ENCODE peak calls at places on chromosomes 4 and X, in eight cellular contexts. One of them, this sample, is unnamed.

GRCh38 chr4:184746532-184746870 is 12.6 kb upstream of the CENPU start:
- DNase-seq in transverse colon: no peak
- DNase-seq in tibial nerve: peak; percentile 78
- DNase-seq in vagina: no peak
- DNase-seq in HCT116: no peak
- DNase-seq in HepG2: no peak
- DNase-seq in lower leg skin: no peak
- DNase-seq in NB4: no peak
- DNase-seq in this sample: peak; percentile 63

GRCh38 chr4:5751073-5751917 is 40.3 kb downstream of the EVC start:
- DNase-seq in transverse colon: no peak
- DNase-seq in tibial nerve: no peak
- DNase-seq in vagina: no peak
- DNase-seq in HCT116: no peak
- DNase-seq in HepG2: no peak
- DNase-seq in lower leg skin: peak; percentile 62
- DNase-seq in NB4: no peak
- DNase-seq in this sample: no peak

GRCh38 chr4:16827045-16827444 is 71.4 kb downstream of the LDB2 start:
- DNase-seq in transverse colon: no peak
- DNase-seq in tibial nerve: no peak
- DNase-seq in vagina: no peak
- DNase-seq in HCT116: no peak
- DNase-seq in HepG2: no peak
- DNase-seq in lower leg skin: no peak
- DNase-seq in NB4: no peak
- DNase-seq in this sample: no peak

GRCh38 chr4:121692261-121692660 is 4.5 kb downstream of the ANXA5 start:
- DNase-seq in transverse colon: no peak
- DNase-seq in tibial nerve: no peak
- DNase-seq in vagina: no peak
- DNase-seq in HCT116: no peak
- DNase-seq in HepG2: no peak
- DNase-seq in lower leg skin: no peak
- DNase-seq in NB4: no peak
- DNase-seq in this sample: no peak

GRCh38 chrX:74449937-74450330 is 28.6 kb downstream of the SLC16A2 start:
- DNase-seq in transverse colon: no peak
- DNase-seq in tibial nerve: no peak
- DNase-seq in vagina: no peak
- DNase-seq in HCT116: no peak
- DNase-seq in HepG2: no peak
- DNase-seq in lower leg skin: no peak
- DNase-seq in NB4: no peak
- DNase-seq in this sample: no peak

GRCh38 chr4:108213308-108213707 is 44.6 kb upstream of the LEF1 start:
- DNase-seq in transverse colon: no peak
- DNase-seq in tibial nerve: no peak
- DNase-seq in vagina: no peak
- DNase-seq in HCT116: no peak
- DNase-seq in HepG2: no peak
- DNase-seq in lower leg skin: no peak
- DNase-seq in NB4: no peak
- DNase-seq in this sample: no peak

GRCh38 chr4:142129931-142130330 is 493.5 kb downstream of the IL15 start:
- DNase-seq in transverse colon: no peak
- DNase-seq in tibial nerve: no peak
- DNase-seq in vagina: no peak
- DNase-seq in HCT116: no peak
- DNase-seq in HepG2: no peak
- DNase-seq in lower leg skin: no peak
- DNase-seq in NB4: no peak
- DNase-seq in this sample: no peak

GRCh38 chrX:13797512-13797911 is 19.4 kb downstream of the GPM6B start:
- DNase-seq in transverse colon: no peak
- DNase-seq in tibial nerve: no peak
- DNase-seq in vagina: no peak
- DNase-seq in HCT116: no peak
- DNase-seq in HepG2: no peak
- DNase-seq in lower leg skin: no peak
- DNase-seq in NB4: no peak
- DNase-seq in this sample: no peak

GRCh38 chr4:76616526-76616925 is 181.5 kb downstream of the SHROOM3 start:
- DNase-seq in transverse colon: no peak
- DNase-seq in tibial nerve: no peak
- DNase-seq in vagina: no peak
- DNase-seq in HCT116: no peak
- DNase-seq in HepG2: no peak
- DNase-seq in lower leg skin: no peak
- DNase-seq in NB4: no peak
- DNase-seq in this sample: no peak

GRCh38 chr4:138802499-138802898 is 213.1 kb upstream of the NOCT start:
- DNase-seq in transverse colon: no peak
- DNase-seq in tibial nerve: no peak
- DNase-seq in vagina: no peak
- DNase-seq in HCT116: no peak
- DNase-seq in HepG2: no peak
- DNase-seq in lower leg skin: no peak
- DNase-seq in NB4: no peak
- DNase-seq in this sample: no peak

GRCh38 chrX:68830486-68831404 is 1.9 kb downstream of the EFNB1 start:
- DNase-seq in transverse colon: no peak
- DNase-seq in tibial nerve: no peak
- DNase-seq in vagina: peak; percentile 90
- DNase-seq in HCT116: no peak
- DNase-seq in HepG2: no peak
- DNase-seq in lower leg skin: peak; percentile 84
- DNase-seq in NB4: no peak
- DNase-seq in this sample: peak; percentile 14

GRCh38 chr4:13160906-13161305 is 323.2 kb downstream of the RAB28 start:
- DNase-seq in transverse colon: no peak
- DNase-seq in tibial nerve: no peak
- DNase-seq in vagina: no peak
- DNase-seq in HCT116: no peak
- DNase-seq in HepG2: no peak
- DNase-seq in lower leg skin: no peak
- DNase-seq in NB4: no peak
- DNase-seq in this sample: no peak

GRCh38 chrX:20414781-20415445 is 148.2 kb upstream of the RPS6KA3 start:
- DNase-seq in transverse colon: no peak
- DNase-seq in tibial nerve: no peak
- DNase-seq in vagina: no peak
- DNase-seq in HCT116: no peak
- DNase-seq in HepG2: no peak
- DNase-seq in lower leg skin: no peak
- DNase-seq in NB4: no peak
- DNase-seq in this sample: no peak

GRCh38 chrX:103565752-103566151 is 19.6 kb upstream of the TCEAL4 start:
- DNase-seq in transverse colon: no peak
- DNase-seq in tibial nerve: no peak
- DNase-seq in vagina: no peak
- DNase-seq in HCT116: no peak
- DNase-seq in HepG2: no peak
- DNase-seq in lower leg skin: no peak
- DNase-seq in NB4: no peak
- DNase-seq in this sample: no peak

GRCh38 chr4:79964715-79965345 is 108.2 kb downstream of the ANTXR2 start:
- DNase-seq in transverse colon: no peak
- DNase-seq in tibial nerve: no peak
- DNase-seq in vagina: no peak
- DNase-seq in HCT116: no peak
- DNase-seq in HepG2: no peak
- DNase-seq in lower leg skin: no peak
- DNase-seq in NB4: no peak
- DNase-seq in this sample: no peak

GRCh38 chr4:33268776-33269175 is 2548.6 kb downstream of the PCDH7 start:
- DNase-seq in transverse colon: no peak
- DNase-seq in tibial nerve: no peak
- DNase-seq in vagina: no peak
- DNase-seq in HCT116: no peak
- DNase-seq in HepG2: no peak
- DNase-seq in lower leg skin: no peak
- DNase-seq in NB4: no peak
- DNase-seq in this sample: no peak

GRCh38 chr4:128279624-128280225 is 7.9 kb downstream of the PGRMC2 start:
- DNase-seq in transverse colon: no peak
- DNase-seq in tibial nerve: no peak
- DNase-seq in vagina: no peak
- DNase-seq in HCT116: no peak
- DNase-seq in HepG2: no peak
- DNase-seq in lower leg skin: no peak
- DNase-seq in NB4: no peak
- DNase-seq in this sample: no peak

GRCh38 chr4:76896731-76897521 is 1.0 kb downstream of the SOWAHB start:
- DNase-seq in transverse colon: peak; percentile 58
- DNase-seq in tibial nerve: no peak
- DNase-seq in vagina: no peak
- DNase-seq in HCT116: no peak
- DNase-seq in HepG2: no peak
- DNase-seq in lower leg skin: no peak
- DNase-seq in NB4: no peak
- DNase-seq in this sample: no peak

GRCh38 chrX:101803451-101803850 is 128.4 kb downstream of the ZMAT1 start:
- DNase-seq in transverse colon: no peak
- DNase-seq in tibial nerve: peak; percentile 18
- DNase-seq in vagina: no peak
- DNase-seq in HCT116: no peak
- DNase-seq in HepG2: no peak
- DNase-seq in lower leg skin: no peak
- DNase-seq in NB4: no peak
- DNase-seq in this sample: no peak

DNA sequence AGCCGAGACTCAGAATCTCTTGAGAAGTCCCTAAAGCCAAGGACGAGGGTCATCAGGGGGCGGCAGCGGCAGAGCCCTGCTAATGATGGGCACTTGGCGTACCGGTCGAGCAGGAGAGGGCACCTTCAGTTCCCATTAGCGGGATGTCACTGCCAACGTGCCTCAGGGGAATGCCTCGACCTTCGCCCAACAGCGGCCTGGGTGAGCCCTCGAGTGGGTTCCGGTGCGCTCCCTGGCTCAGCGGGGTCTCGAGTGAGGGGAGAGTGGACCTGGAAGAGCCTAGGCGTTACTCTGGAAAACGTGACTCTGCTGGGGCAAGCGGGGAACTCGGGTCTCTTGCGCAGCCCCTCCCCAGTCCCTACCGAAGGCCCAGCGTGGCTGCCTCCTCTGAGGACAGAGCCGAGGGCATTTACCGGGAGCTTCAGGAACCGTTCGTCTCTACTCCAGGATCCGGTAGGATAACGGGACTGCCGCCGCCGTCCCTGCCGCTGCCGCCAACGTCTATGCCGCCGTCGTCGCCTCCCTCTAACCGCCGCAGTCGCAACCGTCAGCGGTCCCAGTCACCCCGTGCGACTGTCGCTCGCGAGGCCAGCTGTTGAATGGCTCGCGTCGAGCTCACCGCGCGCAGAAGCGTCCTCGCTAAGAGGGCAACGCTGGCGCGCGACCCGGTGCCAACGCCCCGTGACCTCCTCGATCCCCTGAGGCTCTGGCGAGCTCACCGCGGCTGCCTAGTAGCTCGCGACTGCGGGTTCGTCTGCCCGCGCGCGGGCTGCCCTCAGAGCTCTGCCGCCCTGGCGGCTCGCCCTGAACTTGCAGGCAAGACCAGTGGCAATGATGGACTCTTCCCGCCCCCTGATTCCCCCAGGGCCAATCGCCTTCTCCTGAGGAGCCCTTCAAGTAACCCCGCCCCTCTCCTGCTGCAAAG is 37.1 kb downstream of the PGRMC1 start:
- DNase-seq in transverse colon: peak; percentile 46
- DNase-seq in tibial nerve: no peak
- DNase-seq in vagina: no peak
- DNase-seq in HCT116: no peak
- DNase-seq in HepG2: no peak
- DNase-seq in lower leg skin: no peak
- DNase-seq in NB4: no peak
- DNase-seq in this sample: no peak
- TF ChIP-seq CTCF in transverse colon: no peak
- TF ChIP-seq CTCF in tibial nerve: no peak
- TF ChIP-seq CTCF in vagina: no peak
- TF ChIP-seq CTCF in HCT116: no peak
- TF ChIP-seq CTCF in HepG2: no peak
- TF ChIP-seq CTCF in lower leg skin: no peak
- TF ChIP-seq CTCF in NB4: no peak
- TF ChIP-seq CTCF in this sample: no peak

GRCh38 chr4:42267724-42268123 is 115.3 kb upstream of the BEND4 start:
- DNase-seq in transverse colon: no peak
- DNase-seq in tibial nerve: no peak
- DNase-seq in vagina: no peak
- DNase-seq in HCT116: no peak
- DNase-seq in HepG2: no peak
- DNase-seq in lower leg skin: no peak
- DNase-seq in NB4: no peak
- DNase-seq in this sample: no peak
- TF ChIP-seq POLR2A in transverse colon: no peak
- TF ChIP-seq POLR2A in tibial nerve: no peak
- TF ChIP-seq POLR2A in vagina: no peak
- TF ChIP-seq POLR2A in HCT116: no peak
- TF ChIP-seq POLR2A in HepG2: no peak
- TF ChIP-seq POLR2A in lower leg skin: no peak
- TF ChIP-seq POLR2A in NB4: no peak
- TF ChIP-seq POLR2A in this sample: no peak

DNA sequence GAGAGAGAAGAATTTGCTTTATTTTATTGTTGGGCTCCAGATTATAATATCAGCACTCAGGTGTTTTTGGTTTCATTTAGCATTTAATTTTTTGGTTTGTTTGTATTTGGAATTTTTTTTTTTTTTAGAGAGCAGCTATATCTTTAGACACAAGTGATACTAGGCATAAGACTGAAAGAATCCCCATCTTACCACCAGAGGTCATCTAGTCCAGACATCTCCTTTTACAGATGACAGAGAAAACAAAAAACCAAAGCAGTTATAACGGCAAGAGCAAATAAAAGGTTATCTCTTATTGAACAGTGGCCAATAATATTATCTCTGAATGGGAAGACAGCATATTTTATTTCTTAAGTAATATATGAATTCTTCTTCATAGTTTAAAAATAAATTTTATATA is 22.8 kb downstream of the USP38 start:
- DNase-seq in transverse colon: no peak
- DNase-seq in tibial nerve: no peak
- DNase-seq in vagina: no peak
- DNase-seq in HCT116: no peak
- DNase-seq in HepG2: peak; percentile 20
- DNase-seq in lower leg skin: no peak
- DNase-seq in NB4: no peak
- DNase-seq in this sample: no peak
- TF ChIP-seq CTCF in transverse colon: peak; percentile 47
- TF ChIP-seq CTCF in tibial nerve: peak; percentile 28
- TF ChIP-seq CTCF in vagina: no peak
- TF ChIP-seq CTCF in HCT116: no peak
- TF ChIP-seq CTCF in HepG2: peak; percentile 37
- TF ChIP-seq CTCF in lower leg skin: no peak
- TF ChIP-seq CTCF in NB4: no peak
- TF ChIP-seq CTCF in this sample: peak; percentile 50

DNA sequence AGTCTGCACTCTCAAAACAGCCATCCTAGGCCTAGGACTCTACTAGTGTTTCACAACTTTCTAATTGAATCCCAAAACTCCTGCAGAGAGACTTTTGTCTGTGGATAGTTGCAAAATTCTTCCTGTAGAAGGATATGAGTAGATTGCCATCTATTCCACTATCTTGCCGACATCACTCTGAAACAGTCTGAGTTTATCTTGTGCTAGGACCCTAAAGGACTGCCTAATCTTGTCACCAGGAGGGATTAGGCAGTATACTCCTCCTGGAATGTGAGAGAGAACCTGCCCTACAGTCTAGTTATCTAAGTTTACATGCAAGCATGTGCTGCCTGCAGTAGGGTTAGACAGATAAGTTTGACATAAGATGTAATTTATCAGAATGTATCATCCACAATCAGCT is 1646.6 kb upstream of the PCDH7 start:
- DNase-seq in transverse colon: no peak
- DNase-seq in tibial nerve: no peak
- DNase-seq in vagina: no peak
- DNase-seq in HCT116: no peak
- DNase-seq in HepG2: no peak
- DNase-seq in lower leg skin: no peak
- DNase-seq in NB4: no peak
- DNase-seq in this sample: no peak
- TF ChIP-seq POLR2A in transverse colon: no peak
- TF ChIP-seq POLR2A in tibial nerve: no peak
- TF ChIP-seq POLR2A in vagina: no peak
- TF ChIP-seq POLR2A in HCT116: no peak
- TF ChIP-seq POLR2A in HepG2: no peak
- TF ChIP-seq POLR2A in lower leg skin: no peak
- TF ChIP-seq POLR2A in NB4: no peak
- TF ChIP-seq POLR2A in this sample: no peak